ENCODE peak calls at places on chromosomes 13 and 19, in seven cellular contexts. O is breast epithelium, M is A549, P is heart right ventricle, L is caudate nucleus, J is hepatic stellate cell, T is NCI-H2081. D is an unnamed sample.

GRCh38 chr19:50994129-50994528 is 7.3 kb downstream of the KLK8 start:
- DNase-seq in M (peak; percentile 65), L (no peak), J (no peak), T (no peak), P (no peak), O (no peak), D (no peak)

GRCh38 chr19:13839193-13839937 is 37.6 kb upstream of the NANOS3 start:
- DNase-seq in J (peak; percentile 80), L (no peak), M (no peak), T (no peak), O (peak; percentile 86), P (peak; percentile 90), D (peak; percentile 74)

GRCh38 chr13:45162821-45163220 is 38.0 kb downstream of the KCTD4 start:
- DNase-seq in M (peak; percentile 54), P (no peak), J (peak; percentile 65), O (no peak), T (no peak), L (no peak), D (no peak)

GRCh38 chr13:59425211-59425721 is 738.5 kb downstream of the DIAPH3 start:
- DNase-seq in T (no peak), M (no peak), O (no peak), L (no peak), J (peak; percentile 16), P (no peak), D (no peak)

GRCh38 chr13:27976362-27977177 is 7.5 kb upstream of the CDX2 start:
- DNase-seq in M (no peak), O (no peak), T (no peak), J (no peak), L (no peak), P (no peak), D (peak; percentile 27)

GRCh38 chr19:31312004-31312403 is 37.2 kb downstream of the TSHZ3 start:
- DNase-seq in P (no peak), O (no peak), T (no peak), M (no peak), J (peak; percentile 70), L (no peak), D (no peak)

GRCh38 chr19:55086730-55087541 is 11.3 kb downstream of the EPS8L1 start:
- DNase-seq in P (peak; percentile 96), O (peak; percentile 83), L (peak; percentile 56), M (no peak), T (peak; percentile 23), J (peak; percentile 100), D (peak; percentile 93)

GRCh38 chr13:45851171-45851889 is at the start of gene SIAH3:
- DNase-seq in O (no peak), P (no peak), M (no peak), J (no peak), L (no peak), T (no peak), D (no peak)

GRCh38 chr13:25067054-25067453 is 28.9 kb upstream of the PABPC3 start:
- DNase-seq in T (peak; percentile 56), L (no peak), O (no peak), J (no peak), P (no peak), M (no peak), D (no peak)

GRCh38 chr13:33279898-33280549 is 5.5 kb downstream of the STARD13 start:
- DNase-seq in T (no peak), L (no peak), P (no peak), O (peak; percentile 54), J (no peak), M (peak; percentile 23), D (no peak)

GRCh38 chr19:38949580-38950367 is 19.0 kb downstream of the MRPS12 start:
- DNase-seq in P (peak; percentile 88), T (peak; percentile 64), O (peak; percentile 84), M (no peak), J (peak; percentile 58), L (peak; percentile 80), D (peak; percentile 42)

GRCh38 chr19:44847144-44848035 is 1.3 kb downstream of the NECTIN2 start:
- DNase-seq in P (peak; percentile 74), T (no peak), L (no peak), O (peak; percentile 89), M (peak; percentile 65), J (peak; percentile 64), D (peak; percentile 85)

GRCh38 chr19:55283548-55284393 is at the start of gene BRSK1:
- DNase-seq in J (peak; percentile 68), O (no peak), M (no peak), L (peak; percentile 75), P (peak; percentile 58), T (peak; percentile 76), D (no peak)

GRCh38 chr13:78976696-78977095 is 317.7 kb upstream of the OBI1 start:
- DNase-seq in J (no peak), O (no peak), L (no peak), P (no peak), M (no peak), T (no peak), D (no peak)

GRCh38 chr19:10259162-10259905 is 7.3 kb downstream of the MRPL4 start:
- DNase-seq in L (peak; percentile 50), M (no peak), O (peak; percentile 91), J (peak; percentile 61), P (peak; percentile 79), T (peak; percentile 73), D (peak; percentile 91)

GRCh38 chr19:39223703-39224279 is 19.7 kb upstream of the SYCN start:
- DNase-seq in T (no peak), J (no peak), L (no peak), M (peak; percentile 74), O (no peak), P (no peak), D (no peak)

GRCh38 chr13:33776510-33776909 is 41.4 kb upstream of the RFC3 start:
- DNase-seq in M (no peak), P (no peak), T (peak; percentile 54), L (no peak), J (no peak), O (no peak), D (no peak)

GRCh38 chr19:16369664-16370576 is 45.3 kb downstream of the KLF2 start:
- DNase-seq in L (no peak), O (no peak), M (no peak), T (no peak), P (no peak), J (no peak), D (no peak)

GRCh38 chr13:24208314-24208713 is 47.8 kb downstream of the SPATA13 start:
- DNase-seq in J (peak; percentile 64), M (peak; percentile 44), L (no peak), O (no peak), P (no peak), T (no peak), D (no peak)

GRCh38 chr19:18558202-18558555 is 509 bp downstream of the KXD1 start:
- DNase-seq in T (no peak), P (no peak), M (no peak), L (no peak), O (no peak), J (no peak), D (no peak)

GRCh38 chr13:28059214-28059613 is 41.2 kb downstream of the FLT3 start:
- DNase-seq in L (no peak), J (no peak), T (no peak), M (peak; percentile 33), P (no peak), O (no peak), D (no peak)

GRCh38 chr19:46861691-46862503 is 1.1 kb downstream of the ARHGAP35 start:
- DNase-seq in T (no peak), M (no peak), J (no peak), P (peak; percentile 22), O (no peak), L (no peak), D (peak; percentile 62)

GRCh38 chr13:25709088-25709487 is 337.3 kb downstream of the ATP8A2 start:
- DNase-seq in M (no peak), O (no peak), T (no peak), J (no peak), L (no peak), P (no peak), D (no peak)

GRCh38 chr19:44644391-44645016 is 794 bp downstream of the PVR start:
- DNase-seq in L (no peak), M (peak; percentile 81), T (peak; percentile 56), J (peak; percentile 53), P (no peak), O (peak; percentile 21), D (no peak)

GRCh38 chr13:110396913-110397379 is 89.9 kb downstream of the COL4A2 start:
- DNase-seq in P (peak; percentile 77), T (no peak), O (peak; percentile 92), J (peak; percentile 71), L (no peak), M (no peak), D (peak; percentile 99)

GRCh38 chr19:8544168-8544567 is 30.2 kb upstream of the ZNF414 start:
- DNase-seq in P (no peak), M (no peak), O (no peak), T (no peak), J (no peak), L (no peak), D (no peak)

GRCh38 chr19:8609210-8610040 is 1.1 kb downstream of the ADAMTS10 start:
- DNase-seq in P (peak; percentile 72), M (peak; percentile 44), T (no peak), O (no peak), L (no peak), J (peak; percentile 77), D (peak; percentile 87)

GRCh38 chr13:99436013-99436412 is 65.3 kb upstream of the TM9SF2 start:
- DNase-seq in J (no peak), L (no peak), T (no peak), M (no peak), P (no peak), O (no peak), D (no peak)

GRCh38 chr13:21668665-21669599 is 1.9 kb upstream of the FGF9 start:
- DNase-seq in T (peak; percentile 29), P (no peak), O (no peak), L (no peak), J (no peak), M (no peak), D (no peak)

GRCh38 chr13:112573710-112574109 is 14.2 kb downstream of the TUBGCP3 start:
- DNase-seq in L (no peak), J (no peak), P (no peak), T (no peak), M (no peak), O (no peak), D (no peak)

GRCh38 chr19:7074705-7075282 is 5.3 kb downstream of the ZNF557 start:
- DNase-seq in O (no peak), M (no peak), L (no peak), J (no peak), P (no peak), T (no peak), D (no peak)

GRCh38 chr13:43133792-43134191 is 110.4 kb downstream of the DNAJC15 start:
- DNase-seq in P (no peak), L (no peak), J (no peak), T (no peak), O (no peak), M (no peak), D (no peak)

GRCh38 chr19:2051771-2052704 is 994 bp upstream of the MKNK2 start:
- DNase-seq in M (no peak), O (no peak), P (peak; percentile 75), J (no peak), T (no peak), L (no peak), D (no peak)

GRCh38 chr19:17455711-17456123 is 5.0 kb downstream of the NXNL1 start:
- DNase-seq in P (no peak), M (no peak), O (no peak), L (no peak), J (no peak), T (no peak), D (no peak)

GRCh38 chr19:55232284-55232597 is 3.7 kb upstream of the TMEM86B start:
- DNase-seq in O (no peak), M (no peak), T (no peak), L (no peak), J (no peak), P (no peak), D (no peak)

GRCh38 chr19:42126565-42126964 is 5.7 kb downstream of the POU2F2 start:
- DNase-seq in T (no peak), O (no peak), M (no peak), L (no peak), P (no peak), J (no peak), D (no peak)

GRCh38 chr13:29110003-29110402 is 289.9 kb downstream of the MTUS2 start:
- DNase-seq in O (no peak), M (no peak), L (no peak), J (no peak), T (no peak), P (no peak), D (no peak)

GRCh38 chr13:35164324-35164932 is 222.4 kb downstream of the NBEA start:
- DNase-seq in T (peak; percentile 41), J (peak; percentile 5), O (no peak), P (no peak), L (no peak), M (peak; percentile 2), D (no peak)